ENCODE peak calls at places on chromosome 10, in seven cellular contexts. O is A549, W is psoas muscle, I is H9, D is left ventricle myocardium inferior, F is HCT116, L is GM23338. K is an unnamed sample.

GRCh38 chr10:23405540-23405939 is 33.3 kb upstream of the OTUD1 start:
- DNase-seq in O (no peak), W (no peak), I (no peak), D (no peak), F (no peak), L (no peak), K (no peak)

GRCh38 chr10:69437321-69438259 is 13.7 kb upstream of the TSPAN15 start:
- DNase-seq in O (no peak), W (no peak), I (no peak), D (no peak), F (no peak), L (no peak), K (no peak)

GRCh38 chr10:60853107-60853506 is 74.8 kb downstream of the CDK1 start:
- DNase-seq in O (no peak), W (peak; percentile 91), I (no peak), D (no peak), F (no peak), L (no peak), K (no peak)

GRCh38 chr10:80204193-80204714 is 1.1 kb downstream of the ANXA11 start:
- DNase-seq in O (no peak), W (peak; percentile 59), I (no peak), D (peak; percentile 25), F (no peak), L (peak; percentile 74), K (peak; percentile 71)

GRCh38 chr10:75982611-75983369 is 551.4 kb downstream of the LRMDA start:
- DNase-seq in O (no peak), W (peak; percentile 51), I (no peak), D (no peak), F (no peak), L (no peak), K (peak; percentile 22)

GRCh38 chr10:45008524-45009161 is 7.9 kb downstream of the ZNF22 start:
- DNase-seq in O (peak; percentile 62), W (no peak), I (no peak), D (no peak), F (peak; percentile 87), L (peak; percentile 92), K (peak; percentile 89)

GRCh38 chr10:49011756-49012155 is 72.1 kb upstream of the LRRC18 start:
- DNase-seq in O (no peak), W (no peak), I (no peak), D (no peak), F (no peak), L (no peak), K (no peak)

GRCh38 chr10:118798186-118798811 is 43.5 kb upstream of the CACUL1 start:
- DNase-seq in O (peak; percentile 24), W (no peak), I (no peak), D (no peak), F (peak; percentile 26), L (no peak), K (peak; percentile 88)

GRCh38 chr10:43287056-43288007 is 20.5 kb upstream of the RASGEF1A start:
- DNase-seq in O (peak; percentile 72), W (no peak), I (no peak), D (no peak), F (peak; percentile 66), L (peak; percentile 30), K (peak; percentile 86)

GRCh38 chr10:93481931-93482834 is at the start of gene MYOF:
- DNase-seq in O (peak; percentile 87), W (peak; percentile 62), I (peak; percentile 61), D (peak; percentile 33), F (peak; percentile 78), L (peak; percentile 86), K (peak; percentile 89)

GRCh38 chr10:71031601-71032000 is 143.2 kb upstream of the PCBD1 start:
- DNase-seq in O (no peak), W (no peak), I (no peak), D (no peak), F (no peak), L (peak; percentile 33), K (no peak)

GRCh38 chr10:93566435-93567276 is at the start of gene FFAR4:
- DNase-seq in O (peak; percentile 50), W (peak; percentile 67), I (peak; percentile 64), D (peak; percentile 45), F (no peak), L (peak; percentile 70), K (peak; percentile 45)

GRCh38 chr10:53579773-53580172 is 807.2 kb upstream of the MBL2 start:
- DNase-seq in O (no peak), W (no peak), I (no peak), D (no peak), F (no peak), L (no peak), K (no peak)

DNA sequence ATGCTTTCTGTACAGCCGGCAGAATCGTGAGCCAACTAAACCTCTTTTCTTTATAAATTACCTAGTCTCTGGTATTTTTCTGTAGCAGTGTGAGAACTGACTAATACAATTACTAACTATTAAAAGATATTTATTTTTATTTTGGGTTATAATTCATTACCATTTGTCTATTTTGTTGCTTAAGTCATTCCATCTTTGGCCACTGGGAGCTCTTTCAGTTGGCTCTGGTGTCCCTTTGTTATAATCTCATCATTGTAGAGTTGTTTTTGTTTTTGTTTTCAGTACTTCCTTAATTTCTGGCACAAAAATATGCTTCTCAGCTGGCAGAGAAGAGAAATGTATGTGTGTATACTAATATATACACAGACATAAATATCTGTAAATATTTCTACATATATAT is 807.9 kb upstream of the MBL2 start:
- DNase-seq in O (no peak), W (no peak), I (no peak), D (no peak), F (no peak), L (no peak), K (no peak)
- TF ChIP-seq CTCF in O (no peak), W (no peak), I (peak; percentile 43), D (no peak), F (no peak), L (no peak), K (no peak)

DNA sequence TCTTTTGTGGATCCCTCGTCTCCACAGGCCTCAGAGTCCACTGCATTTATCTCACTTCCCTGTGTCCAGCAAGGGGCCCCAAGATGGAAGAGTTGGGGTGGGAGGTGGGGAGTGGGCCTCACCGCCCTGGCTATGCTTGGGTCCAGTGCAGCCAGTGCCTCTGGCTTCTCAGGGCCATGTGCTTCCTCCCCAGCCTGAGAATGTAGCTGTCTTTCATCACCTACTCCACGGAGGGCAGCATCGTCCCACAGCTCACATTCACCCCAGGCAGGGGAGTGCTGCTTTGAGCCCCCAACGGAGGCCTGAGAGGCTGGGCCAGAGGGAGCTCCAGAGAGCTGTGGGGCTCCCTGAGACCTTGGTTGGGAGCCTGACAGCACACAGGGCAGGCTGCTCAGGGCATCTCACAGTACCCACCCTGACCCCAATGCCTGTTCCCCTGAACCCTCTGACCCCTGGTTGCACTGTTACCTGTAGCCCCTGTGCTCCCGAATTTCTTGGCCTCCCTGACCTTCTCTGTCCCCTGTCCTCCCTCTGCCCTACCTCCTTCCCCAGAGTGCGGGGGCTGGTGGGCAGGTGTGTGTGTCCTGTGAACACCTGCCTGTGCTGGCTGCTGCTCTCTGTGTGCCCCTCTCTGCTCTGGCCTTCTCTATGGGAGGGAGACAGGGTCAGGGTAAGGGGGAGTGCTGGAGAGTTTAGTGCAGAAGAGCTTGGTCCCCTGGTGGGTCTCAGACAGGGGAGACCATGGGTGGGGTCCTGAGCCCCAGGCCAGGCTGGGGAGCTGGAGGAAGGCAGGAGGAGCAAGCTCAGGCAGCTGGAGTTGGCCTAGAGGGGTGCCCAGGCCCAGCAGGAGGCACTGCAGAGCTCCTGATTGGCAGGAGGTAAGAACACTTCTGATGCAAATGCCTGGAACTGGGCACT is 19.6 kb upstream of the ZNF488 start:
- DNase-seq in O (no peak), W (no peak), I (peak; percentile 39), D (no peak), F (no peak), L (no peak), K (no peak)
- TF ChIP-seq CTCF in O (no peak), W (no peak), I (no peak), D (no peak), F (peak; percentile 56), L (peak; percentile 30), K (peak; percentile 9)

GRCh38 chr10:14182781-14183180 is 147.9 kb downstream of the FRMD4A start:
- DNase-seq in O (no peak), W (no peak), I (no peak), D (no peak), F (no peak), L (no peak), K (no peak)

GRCh38 chr10:14190702-14191101 is 140.0 kb downstream of the FRMD4A start:
- DNase-seq in O (no peak), W (no peak), I (no peak), D (no peak), F (no peak), L (no peak), K (no peak)

GRCh38 chr10:14184841-14185500 is 145.8 kb downstream of the FRMD4A start:
- DNase-seq in O (no peak), W (no peak), I (no peak), D (no peak), F (no peak), L (peak; percentile 68), K (peak; percentile 61)

GRCh38 chr10:14185501-14186045 is 145.2 kb downstream of the FRMD4A start:
- DNase-seq in O (no peak), W (no peak), I (peak; percentile 93), D (no peak), F (peak; percentile 40), L (peak; percentile 87), K (peak; percentile 82)

DNA sequence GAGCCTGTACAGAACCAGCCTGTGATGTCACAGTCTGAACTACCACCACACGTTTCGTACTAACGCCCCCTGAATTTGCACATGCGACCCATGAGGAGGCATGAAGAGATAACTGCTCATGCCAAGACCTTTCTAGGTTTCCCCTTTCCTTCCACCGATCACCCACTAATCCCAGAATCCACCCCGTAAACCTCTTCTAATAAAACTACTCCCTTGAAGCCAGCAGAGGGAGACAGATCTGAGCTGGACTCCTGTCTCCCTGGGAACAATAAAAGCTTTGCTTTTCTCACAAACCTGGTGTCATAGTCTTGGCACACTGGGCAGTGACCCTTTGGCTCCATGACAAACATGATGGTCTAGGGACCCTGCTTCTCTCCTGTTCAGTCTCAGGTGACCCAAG is 144.5 kb downstream of the FRMD4A start:
- DNase-seq in O (no peak), W (no peak), I (no peak), D (no peak), F (no peak), L (peak; percentile 58), K (peak; percentile 20)
- TF ChIP-seq CTCF in O (no peak), W (no peak), I (peak; percentile 76), D (no peak), F (peak; percentile 54), L (peak; percentile 66), K (peak; percentile 7)

DNA sequence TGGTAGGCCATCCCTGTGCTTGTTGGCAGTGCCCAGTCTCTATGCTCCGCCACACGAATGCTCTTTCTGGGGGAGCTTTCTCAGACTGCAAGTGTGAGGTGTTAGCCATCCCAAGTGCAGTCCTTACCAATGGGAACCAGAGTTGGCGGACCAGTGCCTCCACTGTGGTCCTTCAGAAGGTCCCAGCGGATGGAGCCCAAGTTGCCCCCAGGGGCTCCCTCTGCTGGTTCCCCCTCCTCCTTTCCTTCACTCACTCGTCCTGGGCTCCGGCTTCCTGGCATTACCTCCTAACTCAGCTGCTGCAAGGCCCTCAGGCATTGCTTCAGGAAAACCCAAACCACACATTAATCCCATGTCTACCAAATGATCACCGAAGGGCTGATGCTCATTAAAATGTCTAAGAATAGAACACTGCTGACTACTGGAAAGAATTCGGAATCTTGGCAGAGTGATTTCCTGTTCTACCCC is 139.8 kb downstream of the CUBN start:
- DNase-seq in O (no peak), W (no peak), I (peak; percentile 71), D (no peak), F (no peak), L (peak; percentile 62), K (no peak)
- TF ChIP-seq CTCF in O (no peak), W (no peak), I (peak; percentile 63), D (no peak), F (peak; percentile 16), L (peak; percentile 67), K (no peak)